ENCODE peak calls at places on chromosomes 5 and 9, in nine cellular contexts. C is HCT116, Z is suprapubic skin, I is stomach, A is fibroblast of the aortic adventitia, G is endothelial cell, D is GM13977, F is neural progenitor cell, S is HepG2. X is an unnamed sample.

GRCh38 chr5:6729400-6730310 is 16.4 kb downstream of the TENT4A start:
- DNase-seq in C (no peak), Z (peak), I (peak), A (no peak), G (no peak), D (no peak), F (no peak), S (no peak), X (no peak)

GRCh38 chr5:1317921-1318565 is 23.2 kb upstream of the TERT start:
- DNase-seq in C (no peak), Z (peak), I (no peak), A (no peak), G (no peak), D (no peak), F (no peak), S (no peak), X (peak)

GRCh38 chr5:58117491-58117890 is 342.4 kb downstream of the PLK2 start:
- DNase-seq in C (no peak), Z (no peak), I (no peak), A (no peak), G (no peak), D (no peak), F (no peak), S (no peak), X (no peak)

GRCh38 chr5:34881246-34881645 is 34.1 kb downstream of the RAD1 start:
- DNase-seq in C (no peak), Z (no peak), I (no peak), A (no peak), G (no peak), D (no peak), F (no peak), S (no peak), X (no peak)

GRCh38 chr9:70835323-70835722 is 286.1 kb downstream of the TRPM3 start:
- DNase-seq in C (no peak), Z (no peak), I (no peak), A (peak), G (no peak), D (no peak), F (no peak), S (no peak), X (no peak)

GRCh38 chr5:96338624-96339023 is 94.4 kb downstream of the PCSK1 start:
- DNase-seq in C (no peak), Z (no peak), I (peak), A (no peak), G (no peak), D (no peak), F (no peak), S (peak), X (no peak)

GRCh38 chr9:127707766-127708165 is 978 bp downstream of the CFAP157 start:
- DNase-seq in C (peak), Z (no peak), I (no peak), A (no peak), G (no peak), D (peak), F (no peak), S (peak), X (no peak)

GRCh38 chr9:35341585-35341984 is 148.3 kb upstream of the RUSC2 start:
- DNase-seq in C (no peak), Z (no peak), I (peak), A (peak), G (no peak), D (no peak), F (no peak), S (no peak), X (no peak)

GRCh38 chr9:85610074-85610855 is 131.5 kb downstream of the AGTPBP1 start:
- DNase-seq in C (peak), Z (no peak), I (no peak), A (peak), G (peak), D (peak), F (peak), S (peak), X (no peak)

GRCh38 chr9:133945314-133945975 is 46.7 kb downstream of the VAV2 start:
- DNase-seq in C (no peak), Z (no peak), I (no peak), A (no peak), G (no peak), D (peak), F (no peak), S (no peak), X (peak)

GRCh38 chr5:68070641-68071191 is 144.8 kb upstream of the PIK3R1 start:
- DNase-seq in C (no peak), Z (no peak), I (no peak), A (peak), G (no peak), D (peak), F (no peak), S (no peak), X (no peak)

GRCh38 chr5:98933446-98934072 is 4.8 kb upstream of the CHD1 start:
- DNase-seq in C (no peak), Z (no peak), I (no peak), A (no peak), G (no peak), D (peak), F (no peak), S (no peak), X (peak)

GRCh38 chr9:132404228-132404881 is 2.3 kb downstream of the TTF1 start:
- DNase-seq in C (no peak), Z (no peak), I (no peak), A (no peak), G (no peak), D (peak), F (no peak), S (no peak), X (no peak)

GRCh38 chr9:35287986-35288515 is 126.2 kb downstream of the UNC13B start:
- DNase-seq in C (no peak), Z (no peak), I (no peak), A (peak), G (no peak), D (no peak), F (no peak), S (no peak), X (no peak)

GRCh38 chr5:110625376-110625999 is 101.0 kb downstream of the TMEM232 start:
- DNase-seq in C (peak), Z (no peak), I (no peak), A (peak), G (no peak), D (peak), F (peak), S (peak), X (no peak)

GRCh38 chr9:96420468-96421219 is 2.5 kb upstream of the ZNF367 start:
- DNase-seq in C (peak), Z (no peak), I (no peak), A (peak), G (no peak), D (no peak), F (peak), S (peak), X (peak)

GRCh38 chr9:38339496-38339895 is 53.0 kb upstream of the ALDH1B1 start:
- DNase-seq in C (no peak), Z (no peak), I (no peak), A (peak), G (no peak), D (no peak), F (no peak), S (no peak), X (no peak)

GRCh38 chr5:7000316-7000715 is 287.1 kb downstream of the TENT4A start:
- DNase-seq in C (no peak), Z (no peak), I (no peak), A (no peak), G (no peak), D (no peak), F (no peak), S (no peak), X (no peak)

GRCh38 chr9:133449760-133450159 is 10.0 kb upstream of the CACFD1 start:
- DNase-seq in C (peak), Z (no peak), I (peak), A (no peak), G (no peak), D (no peak), F (no peak), S (peak), X (no peak)

GRCh38 chr9:135463140-135463539 is 16.4 kb upstream of the PPP1R26 start:
- DNase-seq in C (peak), Z (no peak), I (no peak), A (peak), G (no peak), D (no peak), F (no peak), S (no peak), X (no peak)

GRCh38 chr5:64838803-64839202 is 70.1 kb downstream of the CWC27 start:
- DNase-seq in C (no peak), Z (no peak), I (no peak), A (peak), G (no peak), D (no peak), F (no peak), S (no peak), X (no peak)

GRCh38 chr9:34408173-34408572 is 31.5 kb upstream of the MYORG start:
- DNase-seq in C (no peak), Z (no peak), I (no peak), A (no peak), G (no peak), D (no peak), F (no peak), S (no peak), X (no peak)

GRCh38 chr5:116622375-116623075 is 47.9 kb upstream of the SEMA6A start:
- DNase-seq in C (no peak), Z (no peak), I (no peak), A (no peak), G (no peak), D (no peak), F (no peak), S (no peak), X (no peak)

GRCh38 chr5:21806271-21806670 is 1046.9 kb downstream of the CDH12 start:
- DNase-seq in C (no peak), Z (no peak), I (no peak), A (no peak), G (no peak), D (no peak), F (no peak), S (no peak), X (no peak)

GRCh38 chr9:92952861-92953620 is 5.7 kb downstream of the FGD3 start:
- DNase-seq in C (no peak), Z (no peak), I (no peak), A (peak), G (no peak), D (no peak), F (no peak), S (no peak), X (no peak)

GRCh38 chr9:92720209-92720765 is 44.3 kb downstream of the BICD2 start:
- DNase-seq in C (no peak), Z (no peak), I (no peak), A (no peak), G (no peak), D (no peak), F (no peak), S (no peak), X (no peak)

GRCh38 chr9:13213337-13213736 is 66.2 kb downstream of the MPDZ start:
- DNase-seq in C (no peak), Z (no peak), I (no peak), A (peak), G (no peak), D (no peak), F (no peak), S (peak), X (no peak)

GRCh38 chr5:72109625-72110024 is 2.4 kb downstream of the MAP1B start:
- DNase-seq in C (no peak), Z (no peak), I (no peak), A (no peak), G (no peak), D (no peak), F (peak), S (no peak), X (no peak)

GRCh38 chr5:62538017-62538942 is 40.3 kb upstream of the LRRC70 start:
- DNase-seq in C (no peak), Z (no peak), I (no peak), A (peak), G (no peak), D (no peak), F (no peak), S (peak), X (no peak)

DNA sequence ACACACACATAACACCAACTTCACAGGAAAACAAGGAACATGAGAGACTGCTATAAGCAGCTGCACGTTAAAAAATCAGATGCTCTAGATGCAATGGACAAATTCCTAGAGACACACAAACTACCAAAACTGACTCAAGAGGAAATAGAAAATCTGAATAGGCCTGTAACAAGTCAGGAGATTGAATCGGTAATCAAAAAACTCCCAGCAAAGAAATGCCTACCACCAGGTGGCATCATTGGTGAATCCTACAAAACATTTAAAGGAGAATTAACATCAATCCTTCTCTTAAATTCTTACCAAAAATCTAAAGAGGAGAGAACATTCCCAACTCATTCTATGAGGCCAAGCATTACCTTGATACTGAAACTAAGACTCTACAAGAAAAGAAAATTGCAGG is 54.9 kb downstream of the NDST1 start:
- DNase-seq in C (peak), Z (no peak), I (no peak), A (peak), G (peak), D (no peak), F (peak), S (peak), X (no peak)
- TF ChIP-seq CTCF in C (peak), Z (no peak), I (peak), A (peak), G (peak), D (peak), F (peak), S (peak), X (peak)

GRCh38 chr9:14322211-14323082 is 8.5 kb upstream of the NFIB start:
- DNase-seq in C (peak), Z (peak), I (peak), A (peak), G (peak), D (peak), F (peak), S (peak), X (peak)
- TF ChIP-seq CTCF in C (no peak), Z (no peak), I (peak), A (peak), G (peak), D (no peak), F (peak), S (peak), X (no peak)

DNA sequence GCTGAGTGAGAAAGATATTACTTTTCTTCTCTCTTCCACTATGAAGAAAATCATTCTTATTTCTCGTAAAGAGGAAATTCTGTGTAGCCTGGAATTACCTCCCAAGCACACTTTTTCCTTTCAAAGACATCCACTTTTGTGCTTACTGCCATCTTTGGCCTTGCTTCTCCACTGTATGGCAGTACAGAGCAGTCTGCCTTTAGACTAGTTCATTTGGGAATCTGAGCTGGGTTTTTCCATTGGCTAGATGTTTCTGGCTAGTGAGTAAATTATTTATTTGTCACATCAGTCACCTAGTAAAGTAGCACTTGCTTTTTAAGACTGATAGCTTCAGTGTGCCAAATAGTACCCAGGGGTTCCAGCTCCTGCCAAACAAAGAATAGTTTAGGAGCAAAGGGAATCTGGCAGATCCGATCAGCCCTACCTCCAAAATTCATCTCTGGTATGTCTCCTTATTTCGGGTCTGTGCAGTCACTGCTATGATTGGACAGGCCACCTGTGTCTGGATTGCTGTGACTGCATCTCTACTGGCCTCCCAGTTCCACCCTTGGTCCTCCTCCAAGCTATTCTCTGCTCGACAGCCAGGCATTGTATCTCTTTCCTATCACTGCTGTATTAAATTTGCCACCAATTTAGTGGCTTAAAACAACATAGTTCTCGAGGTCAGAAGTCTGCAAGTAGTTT is 97.6 kb downstream of the NUDT12 start:
- DNase-seq in C (no peak), Z (no peak), I (no peak), A (no peak), G (no peak), D (no peak), F (no peak), S (no peak), X (no peak)
- TF ChIP-seq CTCF in C (no peak), Z (no peak), I (no peak), A (peak), G (no peak), D (no peak), F (peak), S (no peak), X (no peak)

GRCh38 chr9:24801344-24801743 is 255.6 kb upstream of the IZUMO3 start:
- DNase-seq in C (no peak), Z (no peak), I (no peak), A (no peak), G (no peak), D (no peak), F (no peak), S (no peak), X (no peak)
- TF ChIP-seq CTCF in C (no peak), Z (no peak), I (no peak), A (no peak), G (no peak), D (no peak), F (no peak), S (no peak), X (no peak)

DNA sequence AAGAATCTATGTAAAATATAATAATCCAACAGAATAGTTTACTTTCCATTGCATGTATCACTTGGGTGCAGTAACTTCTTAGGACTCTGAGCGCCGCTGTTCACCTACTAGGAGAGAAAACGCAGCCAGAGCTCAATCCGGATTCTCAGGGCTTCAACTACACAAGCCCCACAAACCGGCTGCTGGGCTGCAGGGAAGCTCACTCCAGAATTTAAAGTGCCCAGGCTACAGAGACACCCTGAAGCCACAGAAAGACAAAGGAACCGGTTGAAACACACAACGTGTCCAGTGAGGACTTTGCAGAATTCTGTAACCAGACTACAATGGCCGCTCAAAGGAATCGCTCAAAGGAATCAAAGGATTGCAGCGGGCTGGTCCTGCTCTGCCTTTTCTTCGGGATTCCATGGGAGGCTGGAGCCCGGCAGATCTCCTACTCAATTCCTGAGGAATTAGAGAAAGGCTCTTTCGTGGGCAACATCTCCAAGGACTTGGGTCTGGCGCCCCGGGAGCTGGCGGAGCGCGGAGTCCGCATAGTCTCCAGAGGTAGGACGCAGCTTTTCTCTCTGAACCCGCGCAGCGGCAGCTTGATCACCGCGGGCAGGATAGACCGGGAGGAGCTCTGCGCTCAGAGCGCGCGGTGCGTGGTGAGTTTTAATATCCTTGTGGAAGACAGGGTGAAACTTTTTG is at the start of gene PCDHGA10:
- DNase-seq in C (peak), Z (no peak), I (peak), A (peak), G (peak), D (peak), F (peak), S (peak), X (no peak)
- TF ChIP-seq CTCF in C (peak), Z (peak), I (peak), A (peak), G (peak), D (peak), F (peak), S (peak), X (peak)

GRCh38 chr5:60010328-60010727 is 116.8 kb upstream of the PDE4D start:
- DNase-seq in C (no peak), Z (no peak), I (no peak), A (no peak), G (no peak), D (no peak), F (no peak), S (no peak), X (no peak)
- TF ChIP-seq CTCF in C (no peak), Z (no peak), I (no peak), A (peak), G (peak), D (no peak), F (peak), S (no peak), X (peak)